ENCODE peak calls at places on chromosomes 2 and 18, in four cellular contexts. One of them, this sample, is unnamed.

GRCh38 chr2:45259144-45259543 is 249.9 kb upstream of the SIX2 start:
- DNase-seq in A549: no peak
- DNase-seq in HepG2: peak; percentile 37
- DNase-seq in GM12878: no peak
- DNase-seq in this sample: no peak

GRCh38 chr2:96250188-96250587 is 15.6 kb downstream of the TMEM127 start:
- DNase-seq in A549: no peak
- DNase-seq in HepG2: no peak
- DNase-seq in GM12878: no peak
- DNase-seq in this sample: no peak

GRCh38 chr2:183034806-183035205 is 3.5 kb downstream of the NCKAP1 start:
- DNase-seq in A549: no peak
- DNase-seq in HepG2: no peak
- DNase-seq in GM12878: no peak
- DNase-seq in this sample: no peak

GRCh38 chr2:88933980-88934379 is 242.5 kb downstream of the RPIA start:
- DNase-seq in A549: peak; percentile 69
- DNase-seq in HepG2: peak; percentile 34
- DNase-seq in GM12878: no peak
- DNase-seq in this sample: no peak

GRCh38 chr2:238302076-238302475 is 13.7 kb upstream of the PER2 start:
- DNase-seq in A549: no peak
- DNase-seq in HepG2: no peak
- DNase-seq in GM12878: no peak
- DNase-seq in this sample: no peak

GRCh38 chr2:33126973-33127372 is 180.2 kb downstream of the LTBP1 start:
- DNase-seq in A549: no peak
- DNase-seq in HepG2: no peak
- DNase-seq in GM12878: no peak
- DNase-seq in this sample: no peak

GRCh38 chr2:159574246-159574645 is 42.1 kb downstream of the BAZ2B start:
- DNase-seq in A549: no peak
- DNase-seq in HepG2: no peak
- DNase-seq in GM12878: no peak
- DNase-seq in this sample: no peak

GRCh38 chr2:119753041-119753929 is 6.4 kb upstream of the PTPN4 start:
- DNase-seq in A549: peak; percentile 64
- DNase-seq in HepG2: peak; percentile 61
- DNase-seq in GM12878: no peak
- DNase-seq in this sample: peak; percentile 56

GRCh38 chr2:105405291-105405690 is 6.4 kb upstream of the FHL2 start:
- DNase-seq in A549: no peak
- DNase-seq in HepG2: no peak
- DNase-seq in GM12878: no peak
- DNase-seq in this sample: no peak

GRCh38 chr2:232779935-232780334 is 3.6 kb upstream of the KCNJ13 start:
- DNase-seq in A549: no peak
- DNase-seq in HepG2: no peak
- DNase-seq in GM12878: no peak
- DNase-seq in this sample: no peak

GRCh38 chr2:172307800-172308199 is 119.6 kb upstream of the ITGA6 start:
- DNase-seq in A549: no peak
- DNase-seq in HepG2: no peak
- DNase-seq in GM12878: no peak
- DNase-seq in this sample: no peak

GRCh38 chr18:76972241-76972640 is 149.9 kb downstream of the ZNF236 start:
- DNase-seq in A549: no peak
- DNase-seq in HepG2: no peak
- DNase-seq in GM12878: no peak
- DNase-seq in this sample: no peak

GRCh38 chr2:218003265-218003950 is 613 bp upstream of the TNS1 start:
- DNase-seq in A549: no peak
- DNase-seq in HepG2: no peak
- DNase-seq in GM12878: no peak
- DNase-seq in this sample: peak; percentile 88

GRCh38 chr18:41917199-41917598 is 37.8 kb upstream of the PIK3C3 start:
- DNase-seq in A549: no peak
- DNase-seq in HepG2: no peak
- DNase-seq in GM12878: no peak
- DNase-seq in this sample: no peak

GRCh38 chr2:180449171-180449570 is 442.1 kb upstream of the CWC22 start:
- DNase-seq in A549: no peak
- DNase-seq in HepG2: no peak
- DNase-seq in GM12878: no peak
- DNase-seq in this sample: no peak

GRCh38 chr2:217834057-217834620 is 168.7 kb downstream of the TNS1 start:
- DNase-seq in A549: no peak
- DNase-seq in HepG2: no peak
- DNase-seq in GM12878: no peak
- DNase-seq in this sample: no peak

GRCh38 chr2:61363580-61363979 is 107.3 kb downstream of the USP34 start:
- DNase-seq in A549: no peak
- DNase-seq in HepG2: no peak
- DNase-seq in GM12878: no peak
- DNase-seq in this sample: no peak

GRCh38 chr2:196480653-196481322 is 158.7 kb upstream of the CCDC150 start:
- DNase-seq in A549: no peak
- DNase-seq in HepG2: no peak
- DNase-seq in GM12878: no peak
- DNase-seq in this sample: no peak

GRCh38 chr2:207746131-207746530 is 23.6 kb downstream of the FZD5 start:
- DNase-seq in A549: peak; percentile 81
- DNase-seq in HepG2: peak; percentile 85
- DNase-seq in GM12878: no peak
- DNase-seq in this sample: peak; percentile 64

GRCh38 chr2:132766573-132766972 is 96.6 kb upstream of the LYPD1 start:
- DNase-seq in A549: no peak
- DNase-seq in HepG2: no peak
- DNase-seq in GM12878: no peak
- DNase-seq in this sample: no peak

GRCh38 chr2:96665083-96665569 is 22.6 kb downstream of the FER1L5 start:
- DNase-seq in A549: peak; percentile 89
- DNase-seq in HepG2: peak; percentile 27
- DNase-seq in GM12878: no peak
- DNase-seq in this sample: no peak

GRCh38 chr18:80171190-80171872 is 62.3 kb downstream of the ADNP2 start:
- DNase-seq in A549: peak; percentile 29
- DNase-seq in HepG2: no peak
- DNase-seq in GM12878: no peak
- DNase-seq in this sample: peak; percentile 81

GRCh38 chr2:176638167-176639015 is 369.1 kb downstream of the MTX2 start:
- DNase-seq in A549: peak; percentile 69
- DNase-seq in HepG2: peak; percentile 15
- DNase-seq in GM12878: no peak
- DNase-seq in this sample: peak; percentile 89

GRCh38 chr18:74183110-74183509 is 34.8 kb downstream of the TIMM21 start:
- DNase-seq in A549: no peak
- DNase-seq in HepG2: no peak
- DNase-seq in GM12878: no peak
- DNase-seq in this sample: no peak

GRCh38 chr2:164719996-164720941 is 99.0 kb upstream of the GRB14 start:
- DNase-seq in A549: no peak
- DNase-seq in HepG2: no peak
- DNase-seq in GM12878: no peak
- DNase-seq in this sample: peak; percentile 4

GRCh38 chr18:72613589-72613988 is 69.4 kb upstream of the CBLN2 start:
- DNase-seq in A549: no peak
- DNase-seq in HepG2: no peak
- DNase-seq in GM12878: no peak
- DNase-seq in this sample: no peak
- TF ChIP-seq REST in A549: no peak
- TF ChIP-seq REST in HepG2: no peak
- TF ChIP-seq REST in GM12878: no peak
- TF ChIP-seq REST in this sample: no peak

DNA sequence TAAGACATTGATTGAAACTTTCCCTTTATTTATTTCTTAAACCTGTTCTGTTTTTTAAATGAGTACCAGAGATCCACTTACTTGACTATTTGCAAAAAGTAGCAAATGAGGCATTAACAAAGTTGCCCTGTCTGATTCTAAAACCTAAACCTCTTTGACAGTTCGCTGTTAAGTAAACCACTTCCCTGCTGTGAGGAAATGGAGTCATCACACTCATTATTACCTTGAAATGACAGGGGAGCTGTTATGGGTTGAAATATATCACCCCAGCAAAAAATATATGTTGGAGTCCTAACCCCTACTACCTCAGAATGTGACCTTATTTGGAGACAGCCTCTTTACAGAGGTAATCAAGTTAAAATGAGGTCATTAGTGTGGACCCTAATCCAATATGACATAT is 36.1 kb downstream of the DHRS9 start:
- DNase-seq in A549: no peak
- DNase-seq in HepG2: no peak
- DNase-seq in GM12878: no peak
- DNase-seq in this sample: no peak
- TF ChIP-seq PBX3 in A549: no peak
- TF ChIP-seq PBX3 in HepG2: no peak
- TF ChIP-seq PBX3 in GM12878: no peak
- TF ChIP-seq PBX3 in this sample: no peak

DNA sequence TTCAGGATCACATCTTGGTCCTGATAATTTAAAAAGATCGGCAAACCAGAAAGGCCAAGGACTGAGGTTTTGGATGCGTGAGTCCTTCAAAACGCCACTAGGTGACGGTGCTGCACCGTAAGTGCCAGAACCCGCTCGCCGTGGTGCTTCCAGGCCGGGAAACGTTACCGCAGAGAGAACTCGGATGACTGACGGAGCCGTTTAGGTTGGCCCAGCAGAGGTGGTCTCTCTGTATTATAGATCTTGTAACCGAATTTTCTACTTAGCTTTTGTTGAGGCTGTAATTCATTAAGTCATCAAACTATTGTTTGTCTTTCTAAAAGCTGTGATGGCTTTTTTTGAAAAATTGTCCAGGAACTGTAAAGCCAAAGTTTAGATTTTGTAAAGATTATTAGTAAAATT is 39.8 kb upstream of the ADCYAP1 start:
- DNase-seq in A549: peak; percentile 75
- DNase-seq in HepG2: peak; percentile 60
- DNase-seq in GM12878: no peak
- DNase-seq in this sample: peak; percentile 60
- TF ChIP-seq REST in A549: no peak
- TF ChIP-seq REST in HepG2: no peak
- TF ChIP-seq REST in GM12878: no peak
- TF ChIP-seq REST in this sample: peak; percentile 14

DNA sequence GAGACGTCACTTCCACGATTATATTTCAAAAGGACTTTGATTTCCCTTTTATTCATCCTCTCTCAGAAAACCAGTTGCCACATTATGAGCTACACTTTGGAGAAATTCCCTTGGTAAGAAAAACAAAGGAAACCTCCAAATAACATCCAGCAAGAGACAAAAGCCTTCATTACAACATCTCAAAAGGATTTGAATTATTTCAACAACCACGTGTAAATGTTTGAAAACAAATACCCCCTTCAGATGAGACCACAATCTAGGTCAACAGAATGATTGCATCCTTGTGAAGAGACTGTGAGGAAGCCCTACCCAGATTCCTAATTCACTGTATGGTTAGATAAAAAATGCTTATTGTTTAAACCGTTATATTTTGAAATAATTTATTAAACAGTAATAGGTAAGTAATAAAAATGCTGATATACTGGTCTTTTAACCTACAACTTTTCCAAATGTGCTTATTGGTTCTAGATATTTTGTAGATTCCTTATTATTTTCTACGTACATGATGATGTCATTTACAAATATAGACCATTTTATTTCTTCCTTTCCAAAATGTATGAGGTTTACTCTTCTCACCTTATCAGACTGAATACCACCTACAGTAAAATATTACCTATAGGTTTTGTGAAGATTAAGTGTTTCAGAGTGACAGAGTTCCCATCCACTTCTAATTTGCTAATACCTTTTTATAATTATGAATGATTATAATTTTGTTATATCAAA is 922.7 kb upstream of the CHAC2 start:
- DNase-seq in A549: no peak
- DNase-seq in HepG2: no peak
- DNase-seq in GM12878: no peak
- DNase-seq in this sample: no peak
- TF ChIP-seq PBX3 in A549: no peak
- TF ChIP-seq PBX3 in HepG2: no peak
- TF ChIP-seq PBX3 in GM12878: no peak
- TF ChIP-seq PBX3 in this sample: no peak

DNA sequence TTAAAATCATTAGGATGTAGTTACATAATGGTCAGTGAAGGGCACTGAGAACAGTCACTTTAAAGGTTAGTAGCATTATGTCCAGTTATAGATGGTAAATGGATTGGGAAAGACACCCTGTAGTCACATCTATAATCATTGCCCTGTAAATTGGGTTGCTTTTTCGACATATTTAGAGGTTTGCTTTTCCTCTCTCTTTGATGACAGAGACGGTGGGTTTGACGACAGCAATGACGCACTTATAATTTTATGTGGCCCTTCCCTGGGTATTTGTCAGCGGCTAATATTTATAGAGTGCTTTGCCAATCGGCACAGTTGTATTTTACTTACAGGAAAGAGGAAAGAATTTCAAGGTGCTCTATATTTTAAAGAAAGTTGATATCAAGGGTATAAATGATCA is 2.8 kb downstream of the CPS1 start:
- DNase-seq in A549: peak; percentile 41
- DNase-seq in HepG2: no peak
- DNase-seq in GM12878: no peak
- DNase-seq in this sample: no peak
- TF ChIP-seq REST in A549: no peak
- TF ChIP-seq REST in HepG2: no peak
- TF ChIP-seq REST in GM12878: no peak
- TF ChIP-seq REST in this sample: no peak